ENCODE peak calls at places on chromosomes 11 and 22, in four cellular contexts. One of them, this sample, is unnamed.

GRCh38 chr11:2944953-2945756 is 15.9 kb upstream of the PHLDA2 start:
- DNase-seq in cardiac muscle cell: peak
- DNase-seq in brain microvascular endothelial cell: peak
- DNase-seq in dorsolateral prefrontal cortex: peak
- DNase-seq in this sample: no peak

GRCh38 chr11:67409781-67410368 is 5.6 kb upstream of the CARNS1 start:
- DNase-seq in dorsolateral prefrontal cortex: no peak
- DNase-seq in brain microvascular endothelial cell: no peak
- DNase-seq in cardiac muscle cell: no peak
- DNase-seq in this sample: no peak

GRCh38 chr22:27222178-27222577 is 564.8 kb downstream of the MIAT start:
- DNase-seq in brain microvascular endothelial cell: no peak
- DNase-seq in cardiac muscle cell: no peak
- DNase-seq in dorsolateral prefrontal cortex: no peak
- DNase-seq in this sample: no peak

GRCh38 chr11:110078923-110079544 is 14.2 kb upstream of the ZC3H12C start:
- DNase-seq in dorsolateral prefrontal cortex: no peak
- DNase-seq in brain microvascular endothelial cell: no peak
- DNase-seq in cardiac muscle cell: no peak
- DNase-seq in this sample: no peak

GRCh38 chr22:21587803-21588611 is 20.5 kb downstream of the UBE2L3 start:
- DNase-seq in cardiac muscle cell: peak
- DNase-seq in dorsolateral prefrontal cortex: peak
- DNase-seq in brain microvascular endothelial cell: no peak
- DNase-seq in this sample: no peak

GRCh38 chr11:20278727-20279126 is 84.8 kb upstream of the HTATIP2 start:
- DNase-seq in brain microvascular endothelial cell: no peak
- DNase-seq in cardiac muscle cell: peak
- DNase-seq in dorsolateral prefrontal cortex: no peak
- DNase-seq in this sample: no peak

GRCh38 chr22:44381761-44382454 is 69.2 kb upstream of the SHISAL1 start:
- DNase-seq in brain microvascular endothelial cell: no peak
- DNase-seq in cardiac muscle cell: no peak
- DNase-seq in dorsolateral prefrontal cortex: no peak
- DNase-seq in this sample: no peak

GRCh38 chr11:70077411-70078094 is 564 bp upstream of the ANO1 start:
- DNase-seq in dorsolateral prefrontal cortex: no peak
- DNase-seq in brain microvascular endothelial cell: no peak
- DNase-seq in cardiac muscle cell: no peak
- DNase-seq in this sample: no peak

GRCh38 chr22:48198489-48199459 is 1436.3 kb downstream of the TBC1D22A start:
- DNase-seq in cardiac muscle cell: no peak
- DNase-seq in dorsolateral prefrontal cortex: no peak
- DNase-seq in brain microvascular endothelial cell: no peak
- DNase-seq in this sample: no peak

GRCh38 chr22:35559354-35560005 is 18.8 kb downstream of the RASD2 start:
- DNase-seq in cardiac muscle cell: no peak
- DNase-seq in brain microvascular endothelial cell: no peak
- DNase-seq in dorsolateral prefrontal cortex: no peak
- DNase-seq in this sample: no peak

GRCh38 chr11:132992838-132993680 is 539.2 kb downstream of the OPCML start:
- DNase-seq in cardiac muscle cell: peak
- DNase-seq in dorsolateral prefrontal cortex: no peak
- DNase-seq in brain microvascular endothelial cell: peak
- DNase-seq in this sample: no peak

GRCh38 chr11:72770799-72771198 is 18.6 kb upstream of the ARAP1 start:
- DNase-seq in dorsolateral prefrontal cortex: no peak
- DNase-seq in cardiac muscle cell: no peak
- DNase-seq in brain microvascular endothelial cell: no peak
- DNase-seq in this sample: no peak

GRCh38 chr11:45301537-45302246 is 15.6 kb upstream of the SYT13 start:
- DNase-seq in dorsolateral prefrontal cortex: no peak
- DNase-seq in brain microvascular endothelial cell: no peak
- DNase-seq in cardiac muscle cell: no peak
- DNase-seq in this sample: no peak

GRCh38 chr11:3002871-3003270 is 10.7 kb upstream of the NAP1L4 start:
- DNase-seq in cardiac muscle cell: no peak
- DNase-seq in dorsolateral prefrontal cortex: no peak
- DNase-seq in brain microvascular endothelial cell: no peak
- DNase-seq in this sample: no peak

GRCh38 chr11:47186076-47186936 is at the start of gene PACSIN3:
- DNase-seq in brain microvascular endothelial cell: peak
- DNase-seq in cardiac muscle cell: peak
- DNase-seq in dorsolateral prefrontal cortex: peak
- DNase-seq in this sample: peak

GRCh38 chr11:9351956-9352355 is 32.5 kb upstream of the IPO7 start:
- DNase-seq in dorsolateral prefrontal cortex: no peak
- DNase-seq in brain microvascular endothelial cell: no peak
- DNase-seq in cardiac muscle cell: no peak
- DNase-seq in this sample: no peak

GRCh38 chr11:32173435-32173834 is 82.6 kb downstream of the RCN1 start:
- DNase-seq in cardiac muscle cell: peak
- DNase-seq in dorsolateral prefrontal cortex: peak
- DNase-seq in brain microvascular endothelial cell: peak
- DNase-seq in this sample: peak

GRCh38 chr11:75498556-75499255 is 27.0 kb downstream of the GDPD5 start:
- DNase-seq in cardiac muscle cell: peak
- DNase-seq in brain microvascular endothelial cell: no peak
- DNase-seq in dorsolateral prefrontal cortex: no peak
- DNase-seq in this sample: no peak

GRCh38 chr11:1732421-1733008 is 17.9 kb downstream of the IFITM10 start:
- DNase-seq in cardiac muscle cell: no peak
- DNase-seq in dorsolateral prefrontal cortex: no peak
- DNase-seq in brain microvascular endothelial cell: no peak
- DNase-seq in this sample: no peak

GRCh38 chr11:796565-797299 is 1.3 kb downstream of the SLC25A22 start:
- DNase-seq in dorsolateral prefrontal cortex: no peak
- DNase-seq in brain microvascular endothelial cell: no peak
- DNase-seq in cardiac muscle cell: no peak
- DNase-seq in this sample: no peak

GRCh38 chr11:13883042-13883441 is 79.5 kb upstream of the SPON1 start:
- DNase-seq in cardiac muscle cell: no peak
- DNase-seq in dorsolateral prefrontal cortex: no peak
- DNase-seq in brain microvascular endothelial cell: no peak
- DNase-seq in this sample: no peak

GRCh38 chr11:12224537-12224893 is 114.1 kb downstream of the MICAL2 start:
- DNase-seq in brain microvascular endothelial cell: peak
- DNase-seq in dorsolateral prefrontal cortex: no peak
- DNase-seq in cardiac muscle cell: peak
- DNase-seq in this sample: peak

GRCh38 chr11:17822021-17822781 is 87.6 kb downstream of the KCNC1 start:
- DNase-seq in cardiac muscle cell: peak
- DNase-seq in brain microvascular endothelial cell: peak
- DNase-seq in dorsolateral prefrontal cortex: no peak
- DNase-seq in this sample: no peak

GRCh38 chr11:44868021-44868420 is 82.7 kb downstream of the TP53I11 start:
- DNase-seq in cardiac muscle cell: no peak
- DNase-seq in dorsolateral prefrontal cortex: no peak
- DNase-seq in brain microvascular endothelial cell: no peak
- DNase-seq in this sample: no peak

GRCh38 chr11:16326679-16327297 is 29.6 kb downstream of the SOX6 start:
- DNase-seq in brain microvascular endothelial cell: peak
- DNase-seq in dorsolateral prefrontal cortex: no peak
- DNase-seq in cardiac muscle cell: no peak
- DNase-seq in this sample: no peak

GRCh38 chr22:42282252-42282942 is 11.9 kb upstream of the TCF20 start:
- DNase-seq in dorsolateral prefrontal cortex: no peak
- DNase-seq in brain microvascular endothelial cell: no peak
- DNase-seq in cardiac muscle cell: no peak
- DNase-seq in this sample: no peak

GRCh38 chr22:42284230-42284591 is 13.8 kb upstream of the TCF20 start:
- DNase-seq in dorsolateral prefrontal cortex: no peak
- DNase-seq in cardiac muscle cell: no peak
- DNase-seq in brain microvascular endothelial cell: no peak
- DNase-seq in this sample: no peak

GRCh38 chr22:42284643-42285181 is 14.3 kb upstream of the TCF20 start:
- DNase-seq in brain microvascular endothelial cell: no peak
- DNase-seq in dorsolateral prefrontal cortex: no peak
- DNase-seq in cardiac muscle cell: no peak
- DNase-seq in this sample: no peak

GRCh38 chr22:42282943-42283287 is 12.5 kb upstream of the TCF20 start:
- DNase-seq in cardiac muscle cell: peak
- DNase-seq in dorsolateral prefrontal cortex: no peak
- DNase-seq in brain microvascular endothelial cell: no peak
- DNase-seq in this sample: no peak

GRCh38 chr22:42283288-42284229 is 13.1 kb upstream of the TCF20 start:
- DNase-seq in brain microvascular endothelial cell: no peak
- DNase-seq in cardiac muscle cell: peak
- DNase-seq in dorsolateral prefrontal cortex: peak
- DNase-seq in this sample: peak
- H3K4me3 ChIP-seq in brain microvascular endothelial cell: peak
- H3K4me3 ChIP-seq in cardiac muscle cell: peak
- H3K4me3 ChIP-seq in dorsolateral prefrontal cortex: peak
- H3K4me3 ChIP-seq in this sample: peak

DNA sequence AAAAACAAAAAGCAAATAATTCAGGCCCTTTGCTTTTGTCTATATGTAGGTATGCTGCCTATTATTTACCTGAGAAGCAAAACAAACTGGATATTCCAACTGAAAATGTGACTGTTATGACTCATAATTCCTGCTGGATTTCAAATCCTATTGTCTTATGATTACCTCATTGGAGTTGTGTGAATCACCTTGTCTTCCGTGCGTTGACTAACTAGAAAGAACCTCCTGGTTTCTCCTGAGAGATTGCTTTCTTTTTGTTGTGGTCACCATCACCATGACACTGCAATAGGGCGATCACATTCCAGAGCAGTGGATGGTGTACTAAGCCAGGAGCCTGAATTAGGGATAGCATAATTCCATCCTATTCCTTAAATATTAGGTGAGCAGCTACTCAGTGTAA is 23.0 kb upstream of the EXPH5 start:
- DNase-seq in brain microvascular endothelial cell: peak
- DNase-seq in dorsolateral prefrontal cortex: no peak
- DNase-seq in cardiac muscle cell: peak
- DNase-seq in this sample: no peak
- H3K4me3 ChIP-seq in brain microvascular endothelial cell: no peak
- H3K4me3 ChIP-seq in dorsolateral prefrontal cortex: no peak
- H3K4me3 ChIP-seq in cardiac muscle cell: no peak
- H3K4me3 ChIP-seq in this sample: no peak

DNA sequence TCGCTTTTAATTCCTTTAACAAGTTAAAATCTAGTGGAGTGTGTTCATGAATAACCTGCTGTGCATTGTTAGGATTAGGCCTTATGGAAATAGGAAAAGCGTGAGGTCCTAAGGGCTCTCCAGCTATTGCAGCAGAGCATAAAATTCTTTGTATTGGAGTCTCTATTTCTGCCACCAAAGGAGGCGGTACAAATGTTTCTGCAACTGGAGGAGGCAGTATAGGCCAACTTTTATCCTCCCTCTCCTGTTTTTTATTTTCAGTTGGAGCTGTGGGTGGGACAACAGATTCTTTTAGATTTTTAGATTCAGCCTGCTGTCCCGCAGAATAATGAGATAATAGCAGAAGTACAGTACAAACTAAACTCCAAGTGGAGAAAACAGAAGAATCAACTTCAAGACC is 26.2 kb downstream of the OR10A6 start:
- DNase-seq in brain microvascular endothelial cell: peak
- DNase-seq in cardiac muscle cell: no peak
- DNase-seq in dorsolateral prefrontal cortex: no peak
- DNase-seq in this sample: no peak
- H3K4me3 ChIP-seq in brain microvascular endothelial cell: no peak
- H3K4me3 ChIP-seq in cardiac muscle cell: no peak
- H3K4me3 ChIP-seq in dorsolateral prefrontal cortex: no peak
- H3K4me3 ChIP-seq in this sample: no peak

GRCh38 chr11:22625448-22626287 is at the start of gene FANCF:
- DNase-seq in brain microvascular endothelial cell: peak
- DNase-seq in dorsolateral prefrontal cortex: peak
- DNase-seq in cardiac muscle cell: peak
- DNase-seq in this sample: peak

GRCh38 chr11:22624742-22625447 is 728 bp downstream of the FANCF start:
- DNase-seq in brain microvascular endothelial cell: peak
- DNase-seq in dorsolateral prefrontal cortex: peak
- DNase-seq in cardiac muscle cell: peak
- DNase-seq in this sample: no peak

GRCh38 chr11:22627421-22627820 is 1.8 kb upstream of the FANCF start:
- DNase-seq in cardiac muscle cell: no peak
- DNase-seq in dorsolateral prefrontal cortex: no peak
- DNase-seq in brain microvascular endothelial cell: no peak
- DNase-seq in this sample: no peak

GRCh38 chr11:22626573-22627239 is 1.1 kb upstream of the FANCF start:
- DNase-seq in brain microvascular endothelial cell: no peak
- DNase-seq in dorsolateral prefrontal cortex: no peak
- DNase-seq in cardiac muscle cell: peak
- DNase-seq in this sample: no peak
- H3K4me3 ChIP-seq in brain microvascular endothelial cell: no peak
- H3K4me3 ChIP-seq in dorsolateral prefrontal cortex: peak
- H3K4me3 ChIP-seq in cardiac muscle cell: peak
- H3K4me3 ChIP-seq in this sample: peak

GRCh38 chr22:40388231-40388630 is 17.8 kb downstream of the SGSM3 start:
- DNase-seq in brain microvascular endothelial cell: no peak
- DNase-seq in cardiac muscle cell: no peak
- DNase-seq in dorsolateral prefrontal cortex: no peak
- DNase-seq in this sample: no peak

GRCh38 chr22:40381461-40381860 is 11.1 kb downstream of the SGSM3 start:
- DNase-seq in cardiac muscle cell: no peak
- DNase-seq in brain microvascular endothelial cell: no peak
- DNase-seq in dorsolateral prefrontal cortex: no peak
- DNase-seq in this sample: no peak

GRCh38 chr22:40383905-40384304 is 13.5 kb downstream of the SGSM3 start:
- DNase-seq in cardiac muscle cell: peak
- DNase-seq in dorsolateral prefrontal cortex: no peak
- DNase-seq in brain microvascular endothelial cell: peak
- DNase-seq in this sample: no peak

GRCh38 chr22:40387758-40388157 is 17.4 kb downstream of the SGSM3 start:
- DNase-seq in dorsolateral prefrontal cortex: no peak
- DNase-seq in brain microvascular endothelial cell: no peak
- DNase-seq in cardiac muscle cell: no peak
- DNase-seq in this sample: no peak

GRCh38 chr22:40385041-40385782 is 14.8 kb downstream of the SGSM3 start:
- DNase-seq in dorsolateral prefrontal cortex: no peak
- DNase-seq in brain microvascular endothelial cell: no peak
- DNase-seq in cardiac muscle cell: no peak
- DNase-seq in this sample: no peak
- H3K4me3 ChIP-seq in dorsolateral prefrontal cortex: no peak
- H3K4me3 ChIP-seq in brain microvascular endothelial cell: no peak
- H3K4me3 ChIP-seq in cardiac muscle cell: no peak
- H3K4me3 ChIP-seq in this sample: no peak

GRCh38 chr11:61045271-61045670 is 57.0 kb upstream of the CD5 start:
- DNase-seq in cardiac muscle cell: no peak
- DNase-seq in brain microvascular endothelial cell: no peak
- DNase-seq in dorsolateral prefrontal cortex: no peak
- DNase-seq in this sample: no peak

GRCh38 chr11:61049854-61050253 is 52.4 kb upstream of the CD5 start:
- DNase-seq in dorsolateral prefrontal cortex: no peak
- DNase-seq in brain microvascular endothelial cell: no peak
- DNase-seq in cardiac muscle cell: no peak
- DNase-seq in this sample: no peak

GRCh38 chr11:61052182-61052972 is 49.9 kb upstream of the CD5 start:
- DNase-seq in cardiac muscle cell: no peak
- DNase-seq in brain microvascular endothelial cell: no peak
- DNase-seq in dorsolateral prefrontal cortex: no peak
- DNase-seq in this sample: no peak

GRCh38 chr11:61048368-61049065 is 53.8 kb upstream of the CD5 start:
- DNase-seq in cardiac muscle cell: no peak
- DNase-seq in dorsolateral prefrontal cortex: no peak
- DNase-seq in brain microvascular endothelial cell: no peak
- DNase-seq in this sample: no peak

GRCh38 chr11:61049066-61049382 is 53.3 kb upstream of the CD5 start:
- DNase-seq in brain microvascular endothelial cell: no peak
- DNase-seq in dorsolateral prefrontal cortex: no peak
- DNase-seq in cardiac muscle cell: no peak
- DNase-seq in this sample: no peak
- H3K4me3 ChIP-seq in brain microvascular endothelial cell: no peak
- H3K4me3 ChIP-seq in dorsolateral prefrontal cortex: no peak
- H3K4me3 ChIP-seq in cardiac muscle cell: no peak
- H3K4me3 ChIP-seq in this sample: no peak